ENCODE peak calls at places on chromosomes 7 and 10, in five cellular contexts. One of them, this sample, is unnamed.

GRCh38 chr10:132961-133898 is 2.0 kb upstream of the ZMYND11 start:
- DNase-seq in stimulated activated naive CD4-positive, alpha-beta T cell: no peak
- DNase-seq in IMR-90: peak
- DNase-seq in iPS-NIHi11: no peak
- DNase-seq in stimulated activated CD8-positive, alpha-beta memory T cell treated with anti-CD3 and anti-CD28 coated beads, Interleukin-4, amount 100 ng/mL, for 4 hours: no peak
- DNase-seq in this sample: no peak

GRCh38 chr10:88385601-88386203 is 197.4 kb downstream of the RNLS start:
- DNase-seq in stimulated activated naive CD4-positive, alpha-beta T cell: peak
- DNase-seq in IMR-90: no peak
- DNase-seq in iPS-NIHi11: peak
- DNase-seq in stimulated activated CD8-positive, alpha-beta memory T cell treated with anti-CD3 and anti-CD28 coated beads, Interleukin-4, amount 100 ng/mL, for 4 hours: no peak
- DNase-seq in this sample: peak

GRCh38 chr10:3853547-3853989 is 68.6 kb upstream of the KLF6 start:
- DNase-seq in stimulated activated naive CD4-positive, alpha-beta T cell: no peak
- DNase-seq in IMR-90: no peak
- DNase-seq in iPS-NIHi11: no peak
- DNase-seq in stimulated activated CD8-positive, alpha-beta memory T cell treated with anti-CD3 and anti-CD28 coated beads, Interleukin-4, amount 100 ng/mL, for 4 hours: no peak
- DNase-seq in this sample: no peak

GRCh38 chr7:111012799-111013675 is 77.9 kb upstream of the LRRN3 start:
- DNase-seq in stimulated activated naive CD4-positive, alpha-beta T cell: peak
- DNase-seq in IMR-90: no peak
- DNase-seq in iPS-NIHi11: no peak
- DNase-seq in stimulated activated CD8-positive, alpha-beta memory T cell treated with anti-CD3 and anti-CD28 coated beads, Interleukin-4, amount 100 ng/mL, for 4 hours: no peak
- DNase-seq in this sample: no peak

GRCh38 chr10:68156373-68157185 is 47.3 kb downstream of the MYPN start:
- DNase-seq in stimulated activated naive CD4-positive, alpha-beta T cell: peak
- DNase-seq in IMR-90: peak
- DNase-seq in iPS-NIHi11: peak
- DNase-seq in stimulated activated CD8-positive, alpha-beta memory T cell treated with anti-CD3 and anti-CD28 coated beads, Interleukin-4, amount 100 ng/mL, for 4 hours: peak
- DNase-seq in this sample: peak

GRCh38 chr10:26534384-26534783 is 96.2 kb downstream of the APBB1IP start:
- DNase-seq in stimulated activated naive CD4-positive, alpha-beta T cell: no peak
- DNase-seq in IMR-90: no peak
- DNase-seq in iPS-NIHi11: peak
- DNase-seq in stimulated activated CD8-positive, alpha-beta memory T cell treated with anti-CD3 and anti-CD28 coated beads, Interleukin-4, amount 100 ng/mL, for 4 hours: no peak
- DNase-seq in this sample: no peak

GRCh38 chr10:10533417-10533816 is 484.3 kb upstream of the CELF2 start:
- DNase-seq in stimulated activated naive CD4-positive, alpha-beta T cell: no peak
- DNase-seq in IMR-90: peak
- DNase-seq in iPS-NIHi11: no peak
- DNase-seq in stimulated activated CD8-positive, alpha-beta memory T cell treated with anti-CD3 and anti-CD28 coated beads, Interleukin-4, amount 100 ng/mL, for 4 hours: no peak
- DNase-seq in this sample: no peak

GRCh38 chr10:77971804-77972144 is 45.2 kb upstream of the DLG5 start:
- DNase-seq in stimulated activated naive CD4-positive, alpha-beta T cell: no peak
- DNase-seq in IMR-90: no peak
- DNase-seq in iPS-NIHi11: no peak
- DNase-seq in stimulated activated CD8-positive, alpha-beta memory T cell treated with anti-CD3 and anti-CD28 coated beads, Interleukin-4, amount 100 ng/mL, for 4 hours: no peak
- DNase-seq in this sample: no peak

GRCh38 chr7:132353902-132354301 is 222.4 kb downstream of the PLXNA4 start:
- DNase-seq in stimulated activated naive CD4-positive, alpha-beta T cell: no peak
- DNase-seq in IMR-90: no peak
- DNase-seq in iPS-NIHi11: no peak
- DNase-seq in stimulated activated CD8-positive, alpha-beta memory T cell treated with anti-CD3 and anti-CD28 coated beads, Interleukin-4, amount 100 ng/mL, for 4 hours: no peak
- DNase-seq in this sample: no peak

GRCh38 chr10:122495406-122496340 is 34.3 kb downstream of the HTRA1 start:
- DNase-seq in stimulated activated naive CD4-positive, alpha-beta T cell: no peak
- DNase-seq in IMR-90: no peak
- DNase-seq in iPS-NIHi11: no peak
- DNase-seq in stimulated activated CD8-positive, alpha-beta memory T cell treated with anti-CD3 and anti-CD28 coated beads, Interleukin-4, amount 100 ng/mL, for 4 hours: no peak
- DNase-seq in this sample: no peak

This sample was measured in T-cell.